ENCODE peak calls at places on chromosomes 7 and 10, in ten cellular contexts. Z is astrocyte of the spinal cord, O is kidney epithelial cell, T is AG10803, I is sigmoid colon, Y is fibroblast of lung, G is choroid plexus epithelial cell, D is psoas muscle, H is pancreas, A is dorsolateral prefrontal cortex. L is an unnamed sample.

GRCh38 chr10:3828404-3829192 is 43.6 kb upstream of the KLF6 start:
- DNase-seq in Z (peak; percentile 82), O (no peak), T (peak; percentile 60), I (peak; percentile 72), Y (peak; percentile 79), G (peak; percentile 92), D (no peak), H (no peak), A (no peak), L (peak; percentile 39)

GRCh38 chr10:114654829-114655575 is 3.1 kb downstream of the ABLIM1 start:
- DNase-seq in Z (no peak), O (no peak), T (no peak), I (no peak), Y (peak; percentile 55), G (no peak), D (no peak), H (no peak), A (no peak), L (no peak)

GRCh38 chr10:11611248-11612003 is at the start of gene USP6NL:
- DNase-seq in Z (peak; percentile 80), O (peak; percentile 35), T (peak; percentile 76), I (peak; percentile 93), Y (peak; percentile 78), G (peak; percentile 76), D (peak; percentile 92), H (peak; percentile 95), A (peak; percentile 68), L (peak; percentile 91)

GRCh38 chr10:77350711-77351119 is 286.9 kb downstream of the KCNMA1 start:
- DNase-seq in Z (peak; percentile 99), O (peak; percentile 96), T (peak; percentile 97), I (peak; percentile 76), Y (peak; percentile 100), G (peak; percentile 98), D (peak; percentile 76), H (no peak), A (no peak), L (no peak)

GRCh38 chr7:25025218-25025671 is 45.3 kb upstream of the OSBPL3 start:
- DNase-seq in Z (peak; percentile 79), O (peak; percentile 84), T (peak; percentile 87), I (no peak), Y (peak; percentile 95), G (peak; percentile 93), D (no peak), H (no peak), A (no peak), L (no peak)

GRCh38 chr7:38195804-38196595 is 18.0 kb downstream of the STARD3NL start:
- DNase-seq in Z (peak; percentile 52), O (no peak), T (peak; percentile 62), I (no peak), Y (peak; percentile 68), G (peak; percentile 56), D (no peak), H (no peak), A (no peak), L (no peak)

GRCh38 chr10:1651280-1651975 is 85.9 kb downstream of the ADARB2 start:
- DNase-seq in Z (no peak), O (no peak), T (no peak), I (peak; percentile 48), Y (no peak), G (no peak), D (no peak), H (no peak), A (no peak), L (no peak)

GRCh38 chr7:105911961-105912575 is 35.7 kb upstream of the ATXN7L1 start:
- DNase-seq in Z (no peak), O (no peak), T (peak; percentile 22), I (no peak), Y (peak; percentile 34), G (no peak), D (no peak), H (no peak), A (no peak), L (no peak)

GRCh38 chr7:6165521-6166325 is 106.7 kb downstream of the CYTH3 start:
- DNase-seq in Z (no peak), O (no peak), T (no peak), I (peak; percentile 50), Y (no peak), G (no peak), D (no peak), H (no peak), A (no peak), L (no peak)

GRCh38 chr10:33198610-33199009 is 135.9 kb downstream of the NRP1 start:
- DNase-seq in Z (no peak), O (no peak), T (no peak), I (no peak), Y (no peak), G (no peak), D (no peak), H (no peak), A (no peak), L (no peak)
- H3K4me3 ChIP-seq in Z (no peak overlapping the region), O (no peak overlapping the region), T (no peak overlapping the region), I (no peak overlapping the region), Y (no peak overlapping the region), G (no peak overlapping the region), D (no peak overlapping the region), H (no peak overlapping the region), A (no peak overlapping the region), L (no peak overlapping the region)

GRCh38 chr7:142420554-142421362 is 162.9 kb upstream of the PRSS58 start:
- DNase-seq in Z (peak; percentile 50), O (no peak), T (no peak), I (no peak), Y (peak; percentile 28), G (peak; percentile 65), D (no peak), H (no peak), A (no peak), L (no peak)
- TF ChIP-seq CTCF in Z (peak; percentile 71), O (peak; percentile 56), T (peak; percentile 60), I (no peak), Y (peak; percentile 51), G (peak; percentile 77), D (peak; percentile 32), H (no peak), A (no peak), L (no peak)

GRCh38 chr10:62031522-62031921 is 130.0 kb downstream of the ARID5B start:
- DNase-seq in Z (no peak), O (no peak), T (no peak), I (no peak), Y (no peak), G (no peak), D (no peak), H (no peak), A (no peak), L (no peak)

GRCh38 chr10:62037166-62037831 is 135.8 kb downstream of the ARID5B start:
- DNase-seq in Z (peak; percentile 61), O (no peak), T (peak; percentile 86), I (no peak), Y (peak; percentile 84), G (peak; percentile 88), D (no peak), H (no peak), A (no peak), L (no peak)

GRCh38 chr10:62036186-62037081 is 134.9 kb downstream of the ARID5B start:
- DNase-seq in Z (no peak), O (no peak), T (no peak), I (no peak), Y (peak; percentile 72), G (no peak), D (no peak), H (no peak), A (no peak), L (no peak)

GRCh38 chr10:62029401-62029800 is 127.9 kb downstream of the ARID5B start:
- DNase-seq in Z (no peak), O (no peak), T (no peak), I (no peak), Y (no peak), G (no peak), D (no peak), H (no peak), A (no peak), L (no peak)

GRCh38 chr10:62033108-62033507 is 131.6 kb downstream of the ARID5B start:
- DNase-seq in Z (no peak), O (no peak), T (no peak), I (no peak), Y (no peak), G (no peak), D (no peak), H (no peak), A (no peak), L (no peak)
- H3K4me3 ChIP-seq in Z (no peak overlapping the region), O (no peak overlapping the region), T (no peak overlapping the region), I (no peak overlapping the region), Y (no peak overlapping the region), G (no peak overlapping the region), D (no peak overlapping the region), H (no peak overlapping the region), A (no peak overlapping the region), L (no peak overlapping the region)

GRCh38 chr10:120995768-120996167 is 144.6 kb downstream of the WDR11 start:
- DNase-seq in Z (no peak), O (no peak), T (no peak), I (no peak), Y (no peak), G (no peak), D (no peak), H (no peak), A (no peak), L (no peak)
- TF ChIP-seq CTCF in Z (no peak), O (no peak), T (no peak), I (no peak), Y (no peak), G (no peak), D (no peak), H (no peak), A (no peak), L (no peak)

GRCh38 chr10:58757352-58758071 is 244.8 kb downstream of the BICC1 start:
- DNase-seq in Z (no peak), O (no peak), T (no peak), I (no peak), Y (peak; percentile 38), G (peak; percentile 58), D (no peak), H (no peak), A (no peak), L (no peak)

GRCh38 chr10:58755688-58756087 is 243.0 kb downstream of the BICC1 start:
- DNase-seq in Z (peak; percentile 67), O (peak; percentile 54), T (peak; percentile 95), I (peak; percentile 75), Y (peak; percentile 92), G (peak; percentile 91), D (no peak), H (no peak), A (no peak), L (no peak)

GRCh38 chr10:58754419-58755180 is 241.9 kb downstream of the BICC1 start:
- DNase-seq in Z (peak; percentile 59), O (no peak), T (peak; percentile 75), I (no peak), Y (no peak), G (peak; percentile 72), D (no peak), H (no peak), A (no peak), L (no peak)

GRCh38 chr10:58758311-58758710 is 245.6 kb downstream of the BICC1 start:
- DNase-seq in Z (no peak), O (no peak), T (no peak), I (no peak), Y (peak; percentile 43), G (no peak), D (no peak), H (no peak), A (no peak), L (no peak)

GRCh38 chr10:58756126-58756525 is 243.5 kb downstream of the BICC1 start:
- DNase-seq in Z (peak; percentile 66), O (peak; percentile 29), T (peak; percentile 89), I (no peak), Y (peak; percentile 85), G (peak; percentile 84), D (no peak), H (no peak), A (no peak), L (no peak)
- H3K4me3 ChIP-seq in Z (peak overlapping the region; percentile 19), O (peak overlapping the region; percentile 20), T (peak overlapping the region; percentile 54), I (peak overlapping the region; percentile 8), Y (peak overlapping the region; percentile 35), G (peak overlapping the region; percentile 34), D (peak overlapping the region; percentile 60), H (peak overlapping the region; percentile 3), A (no peak overlapping the region), L (no peak overlapping the region)

GRCh38 chr7:131774419-131775220 is 218.2 kb upstream of the PODXL start:
- DNase-seq in Z (no peak), O (no peak), T (no peak), I (no peak), Y (peak; percentile 2), G (no peak), D (no peak), H (no peak), A (no peak), L (no peak)
- TF ChIP-seq CTCF in Z (no peak), O (no peak), T (no peak), I (no peak), Y (no peak), G (no peak), D (no peak), H (no peak), A (no peak), L (no peak)